ENCODE peak calls at places on chromosomes 11 and 22, in five cellular contexts. One of them, this sample, is unnamed.

GRCh38 chr22:45441158-45441557 is 27.7 kb downstream of the RIBC2 start:
- DNase-seq in tibial nerve: peak
- DNase-seq in HCT116: peak
- DNase-seq in IMR-90: peak
- DNase-seq in cardiac muscle cell: peak
- DNase-seq in this sample: no peak

GRCh38 chr22:46591890-46592289 is 28.3 kb upstream of the GRAMD4 start:
- DNase-seq in IMR-90: no peak
- DNase-seq in cardiac muscle cell: no peak
- DNase-seq in HCT116: no peak
- DNase-seq in tibial nerve: no peak
- DNase-seq in this sample: no peak

GRCh38 chr22:45703758-45704157 is 32.1 kb downstream of the ATXN10 start:
- DNase-seq in tibial nerve: no peak
- DNase-seq in cardiac muscle cell: no peak
- DNase-seq in HCT116: no peak
- DNase-seq in IMR-90: no peak
- DNase-seq in this sample: no peak

GRCh38 chr11:35717043-35717442 is 54.5 kb downstream of the TRIM44 start:
- DNase-seq in cardiac muscle cell: no peak
- DNase-seq in HCT116: no peak
- DNase-seq in IMR-90: no peak
- DNase-seq in tibial nerve: no peak
- DNase-seq in this sample: no peak

GRCh38 chr11:13271060-13271693 is 6.4 kb upstream of the BMAL1 start:
- DNase-seq in cardiac muscle cell: no peak
- DNase-seq in HCT116: no peak
- DNase-seq in IMR-90: no peak
- DNase-seq in tibial nerve: no peak
- DNase-seq in this sample: no peak

GRCh38 chr11:11010624-11011127 is 152.8 kb upstream of the ZBED5 start:
- DNase-seq in IMR-90: peak
- DNase-seq in tibial nerve: peak
- DNase-seq in HCT116: peak
- DNase-seq in cardiac muscle cell: no peak
- DNase-seq in this sample: peak

GRCh38 chr11:125380756-125381445 is 115.2 kb downstream of the FEZ1 start:
- DNase-seq in tibial nerve: no peak
- DNase-seq in HCT116: no peak
- DNase-seq in cardiac muscle cell: no peak
- DNase-seq in IMR-90: no peak
- DNase-seq in this sample: no peak

GRCh38 chr22:48091656-48092223 is 1329.3 kb downstream of the TBC1D22A start:
- DNase-seq in IMR-90: no peak
- DNase-seq in cardiac muscle cell: no peak
- DNase-seq in HCT116: no peak
- DNase-seq in tibial nerve: no peak
- DNase-seq in this sample: no peak

GRCh38 chr11:69430566-69430965 is 50.9 kb upstream of the LINC01488 start:
- DNase-seq in HCT116: no peak
- DNase-seq in IMR-90: peak
- DNase-seq in tibial nerve: no peak
- DNase-seq in cardiac muscle cell: no peak
- DNase-seq in this sample: no peak

GRCh38 chr11:12517306-12517705 is 139.9 kb downstream of the PARVA start:
- DNase-seq in cardiac muscle cell: no peak
- DNase-seq in IMR-90: no peak
- DNase-seq in HCT116: no peak
- DNase-seq in tibial nerve: no peak
- DNase-seq in this sample: no peak

GRCh38 chr11:3838504-3838903 is 2.3 kb downstream of the RHOG start:
- DNase-seq in IMR-90: no peak
- DNase-seq in tibial nerve: no peak
- DNase-seq in HCT116: no peak
- DNase-seq in cardiac muscle cell: no peak
- DNase-seq in this sample: no peak

GRCh38 chr11:76048763-76049162 is 157.5 kb downstream of the WNT11 start:
- DNase-seq in cardiac muscle cell: no peak
- DNase-seq in IMR-90: no peak
- DNase-seq in HCT116: peak
- DNase-seq in tibial nerve: no peak
- DNase-seq in this sample: no peak

GRCh38 chr11:126083829-126084607 is 21.4 kb upstream of the CDON start:
- DNase-seq in IMR-90: no peak
- DNase-seq in tibial nerve: no peak
- DNase-seq in HCT116: no peak
- DNase-seq in cardiac muscle cell: no peak
- DNase-seq in this sample: no peak

GRCh38 chr22:44130076-44130711 is 50.5 kb upstream of the PARVG start:
- DNase-seq in HCT116: no peak
- DNase-seq in cardiac muscle cell: no peak
- DNase-seq in IMR-90: peak
- DNase-seq in tibial nerve: no peak
- DNase-seq in this sample: no peak

GRCh38 chr11:115005663-115006062 is 327.3 kb downstream of the NXPE2 start:
- DNase-seq in cardiac muscle cell: no peak
- DNase-seq in HCT116: no peak
- DNase-seq in tibial nerve: no peak
- DNase-seq in IMR-90: no peak
- DNase-seq in this sample: no peak

GRCh38 chr11:4140067-4140636 is 45.6 kb downstream of the RRM1 start:
- DNase-seq in tibial nerve: no peak
- DNase-seq in IMR-90: no peak
- DNase-seq in cardiac muscle cell: no peak
- DNase-seq in HCT116: no peak
- DNase-seq in this sample: no peak

GRCh38 chr11:95248666-95249467 is 17.9 kb upstream of the SESN3 start:
- DNase-seq in IMR-90: no peak
- DNase-seq in HCT116: no peak
- DNase-seq in cardiac muscle cell: no peak
- DNase-seq in tibial nerve: no peak
- DNase-seq in this sample: no peak

GRCh38 chr11:86183694-86184093 is 60.9 kb upstream of the EED start:
- DNase-seq in cardiac muscle cell: peak
- DNase-seq in HCT116: no peak
- DNase-seq in IMR-90: peak
- DNase-seq in tibial nerve: no peak
- DNase-seq in this sample: no peak

GRCh38 chr22:49330421-49331222 is 497.1 kb downstream of the BRD1 start:
- DNase-seq in HCT116: no peak
- DNase-seq in IMR-90: no peak
- DNase-seq in cardiac muscle cell: no peak
- DNase-seq in tibial nerve: no peak
- DNase-seq in this sample: no peak

GRCh38 chr11:132028380-132029240 is 658.2 kb downstream of the NTM start:
- DNase-seq in tibial nerve: no peak
- DNase-seq in cardiac muscle cell: peak
- DNase-seq in HCT116: no peak
- DNase-seq in IMR-90: peak
- DNase-seq in this sample: peak

GRCh38 chr22:37266581-37267127 is 15.7 kb upstream of the CYTH4 start:
- DNase-seq in IMR-90: no peak
- DNase-seq in HCT116: no peak
- DNase-seq in cardiac muscle cell: no peak
- DNase-seq in tibial nerve: no peak
- DNase-seq in this sample: no peak

GRCh38 chr11:113447621-113448310 is 27.4 kb downstream of the DRD2 start:
- DNase-seq in tibial nerve: no peak
- DNase-seq in IMR-90: peak
- DNase-seq in cardiac muscle cell: peak
- DNase-seq in HCT116: no peak
- DNase-seq in this sample: no peak

GRCh38 chr11:77522215-77522614 is 48.3 kb upstream of the PAK1 start:
- DNase-seq in IMR-90: peak
- DNase-seq in tibial nerve: no peak
- DNase-seq in HCT116: no peak
- DNase-seq in cardiac muscle cell: no peak
- DNase-seq in this sample: no peak

GRCh38 chr11:11987503-11988022 is 20.9 kb downstream of the DKK3 start:
- DNase-seq in HCT116: no peak
- DNase-seq in cardiac muscle cell: peak
- DNase-seq in IMR-90: peak
- DNase-seq in tibial nerve: no peak
- DNase-seq in this sample: peak

GRCh38 chr22:47044722-47045545 is 282.5 kb downstream of the TBC1D22A start:
- DNase-seq in tibial nerve: no peak
- DNase-seq in HCT116: no peak
- DNase-seq in IMR-90: no peak
- DNase-seq in cardiac muscle cell: no peak
- DNase-seq in this sample: no peak

GRCh38 chr11:79406376-79406775 is 34.5 kb downstream of the TENM4 start:
- DNase-seq in cardiac muscle cell: no peak
- DNase-seq in tibial nerve: no peak
- DNase-seq in HCT116: no peak
- DNase-seq in IMR-90: no peak
- DNase-seq in this sample: peak

GRCh38 chr11:64791781-64792291 is 11.2 kb downstream of the MAP4K2 start:
- DNase-seq in cardiac muscle cell: no peak
- DNase-seq in HCT116: no peak
- DNase-seq in tibial nerve: no peak
- DNase-seq in IMR-90: no peak
- DNase-seq in this sample: no peak

GRCh38 chr11:71112990-71113389 is 139.4 kb downstream of the SHANK2 start:
- DNase-seq in cardiac muscle cell: no peak
- DNase-seq in HCT116: no peak
- DNase-seq in IMR-90: no peak
- DNase-seq in tibial nerve: no peak
- DNase-seq in this sample: no peak

GRCh38 chr11:107563702-107564101 is 1.8 kb downstream of the ALKBH8 start:
- DNase-seq in HCT116: peak
- DNase-seq in cardiac muscle cell: peak
- DNase-seq in tibial nerve: peak
- DNase-seq in IMR-90: peak
- DNase-seq in this sample: peak
- TF ChIP-seq CTCF in HCT116: peak
- TF ChIP-seq CTCF in cardiac muscle cell: peak
- TF ChIP-seq CTCF in tibial nerve: peak
- TF ChIP-seq CTCF in IMR-90: peak
- TF ChIP-seq CTCF in this sample: peak

DNA sequence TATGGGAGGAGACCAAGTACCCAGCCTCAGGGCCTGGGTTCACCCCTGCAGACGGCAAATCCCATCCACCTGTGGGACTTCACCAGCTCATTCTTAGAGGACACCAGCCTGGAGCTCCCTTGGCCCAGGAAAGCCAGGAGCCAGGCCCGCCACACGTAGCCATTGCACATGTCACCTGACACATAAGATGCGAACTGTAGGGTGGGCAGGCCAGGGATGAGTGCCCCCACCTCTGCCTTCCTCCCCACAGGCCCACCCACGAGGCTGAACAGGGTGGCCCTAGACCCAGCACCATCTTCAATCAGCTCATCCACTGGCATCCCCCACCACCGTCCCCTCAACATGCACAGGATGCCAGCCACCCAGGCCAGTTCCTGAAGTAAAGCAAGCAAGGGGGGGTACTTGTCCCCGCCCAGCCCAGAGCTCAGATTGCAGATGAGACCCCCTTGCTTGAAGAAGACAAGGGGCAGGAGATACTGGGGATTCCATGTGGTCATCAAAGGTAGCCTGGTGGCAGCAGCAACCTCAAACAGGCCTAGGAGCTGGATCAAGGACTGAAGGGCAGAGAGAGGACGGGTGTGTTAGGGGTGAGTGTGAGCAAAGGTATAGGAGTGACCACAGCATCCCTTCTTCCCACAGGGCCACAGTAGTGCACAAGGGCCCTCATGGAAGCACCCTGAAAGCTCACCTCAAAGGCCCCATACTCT is 45.6 kb downstream of the IGLL5 start:
- DNase-seq in tibial nerve: no peak
- DNase-seq in cardiac muscle cell: no peak
- DNase-seq in HCT116: no peak
- DNase-seq in IMR-90: no peak
- DNase-seq in this sample: no peak
- H3K27ac ChIP-seq in tibial nerve: no peak
- H3K27ac ChIP-seq in cardiac muscle cell: no peak
- H3K27ac ChIP-seq in HCT116: no peak
- H3K27ac ChIP-seq in IMR-90: no peak
- H3K27ac ChIP-seq in this sample: no peak

GRCh38 chr11:62976109-62976508 is 8.7 kb downstream of the SLC22A6 start:
- DNase-seq in IMR-90: no peak
- DNase-seq in tibial nerve: no peak
- DNase-seq in HCT116: peak
- DNase-seq in cardiac muscle cell: no peak
- DNase-seq in this sample: no peak

GRCh38 chr11:62980133-62980760 is 4.5 kb downstream of the SLC22A6 start:
- DNase-seq in HCT116: no peak
- DNase-seq in tibial nerve: no peak
- DNase-seq in cardiac muscle cell: peak
- DNase-seq in IMR-90: peak
- DNase-seq in this sample: no peak

DNA sequence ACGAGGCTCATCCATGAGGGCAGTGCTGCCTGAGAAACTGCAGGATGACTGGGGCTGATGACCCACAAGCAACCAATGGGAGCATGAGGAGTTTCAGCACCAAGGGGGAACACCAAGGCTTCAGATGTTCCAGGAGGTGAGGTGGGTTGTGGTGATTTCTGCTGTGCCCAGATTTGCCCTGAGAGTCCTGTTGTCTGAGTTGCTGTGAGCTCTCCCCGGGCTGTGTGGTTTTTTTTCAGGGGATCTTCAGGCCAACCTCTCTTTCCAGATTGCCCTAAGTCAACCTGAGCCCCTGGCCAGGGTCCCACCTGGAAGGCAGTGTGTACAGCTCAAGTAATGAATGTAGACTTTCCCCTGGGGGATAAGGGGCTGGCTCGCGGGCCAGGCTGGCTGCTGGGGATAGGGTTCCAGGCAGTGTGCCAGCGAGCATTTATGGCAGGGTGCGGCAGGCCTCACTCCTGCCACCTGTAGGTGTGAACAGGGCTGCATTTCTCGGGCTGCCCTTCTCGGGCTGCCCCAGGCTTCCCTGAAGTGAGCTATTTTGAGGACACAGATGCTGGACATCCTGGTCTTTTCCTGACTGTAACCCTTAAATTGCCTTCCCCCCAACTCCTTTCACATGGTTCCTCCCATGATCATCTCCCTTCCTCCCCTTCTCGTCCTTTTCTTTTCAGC is 9.8 kb downstream of the SLC22A6 start:
- DNase-seq in HCT116: peak
- DNase-seq in IMR-90: no peak
- DNase-seq in cardiac muscle cell: peak
- DNase-seq in tibial nerve: no peak
- DNase-seq in this sample: no peak
- TF ChIP-seq CTCF in HCT116: peak
- TF ChIP-seq CTCF in IMR-90: peak
- TF ChIP-seq CTCF in cardiac muscle cell: peak
- TF ChIP-seq CTCF in tibial nerve: peak
- TF ChIP-seq CTCF in this sample: peak

DNA sequence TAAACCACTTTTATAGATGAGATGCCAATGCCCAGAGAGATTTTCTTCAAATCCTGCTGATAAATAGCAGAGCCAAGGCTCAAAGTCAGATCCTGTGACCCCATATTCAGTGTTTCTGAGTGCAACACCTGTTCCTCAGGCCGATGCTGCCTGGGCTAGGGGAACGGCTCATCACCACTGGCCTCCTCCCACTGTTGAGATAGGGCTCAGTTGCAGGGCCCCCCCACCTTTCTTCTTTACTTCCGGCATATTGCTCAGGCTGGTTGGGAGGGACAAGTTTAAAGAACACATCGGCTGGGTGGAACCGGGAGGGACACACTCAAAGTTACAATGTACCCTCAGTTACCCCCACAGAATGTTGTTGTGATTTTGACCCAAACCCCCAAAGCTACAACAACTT is 88.3 kb upstream of the CRTAM start:
- DNase-seq in HCT116: no peak
- DNase-seq in cardiac muscle cell: no peak
- DNase-seq in IMR-90: no peak
- DNase-seq in tibial nerve: no peak
- DNase-seq in this sample: no peak
- H3K27ac ChIP-seq in HCT116: no peak
- H3K27ac ChIP-seq in cardiac muscle cell: no peak
- H3K27ac ChIP-seq in IMR-90: no peak
- H3K27ac ChIP-seq in tibial nerve: no peak
- H3K27ac ChIP-seq in this sample: no peak

This sample was measured in HL-60.